ENCODE peak calls at places on chromosomes 7 and 10, in six cellular contexts. B is vagina, P is GM23248, Q is GM12864, C is brain microvascular endothelial cell, E is right lobe of liver. I is an unnamed sample.

GRCh38 chr10:16470747-16471146 is 33.9 kb downstream of the PTER start:
- DNase-seq in E (no peak), P (no peak), Q (no peak), B (no peak), C (no peak), I (no peak)

GRCh38 chr10:9766762-9767161 is 1250.9 kb upstream of the CELF2 start:
- DNase-seq in B (no peak), Q (no peak), E (no peak), C (no peak), P (no peak), I (no peak)

GRCh38 chr7:43141091-43141490 is 28.6 kb downstream of the HECW1 start:
- DNase-seq in B (no peak), C (no peak), E (no peak), P (no peak), Q (no peak), I (no peak)

GRCh38 chr7:142557971-142558582 is 191.2 kb upstream of the PRSS1 start:
- DNase-seq in E (no peak), C (peak), Q (no peak), B (no peak), P (peak), I (peak)

GRCh38 chr10:89649051-89649450 is 4.0 kb upstream of the PANK1 start:
- DNase-seq in P (no peak), Q (no peak), C (no peak), E (no peak), B (no peak), I (no peak)

GRCh38 chr10:105691811-105692210 is 1050.7 kb downstream of the SORCS3 start:
- DNase-seq in B (no peak), C (no peak), E (no peak), Q (no peak), P (no peak), I (no peak)

GRCh38 chr7:24510781-24511180 is 62.5 kb upstream of the PALS2 start:
- DNase-seq in Q (no peak), C (no peak), P (no peak), E (no peak), B (no peak), I (no peak)

GRCh38 chr7:49773082-49773938 is at the start of gene VWC2:
- DNase-seq in P (peak), B (no peak), E (no peak), Q (no peak), C (no peak), I (no peak)

GRCh38 chr10:3126249-3126648 is 46.3 kb downstream of the PITRM1 start:
- DNase-seq in Q (no peak), B (no peak), E (no peak), P (no peak), C (no peak), I (no peak)

GRCh38 chr10:31554556-31554955 is 235.5 kb downstream of the ZEB1 start:
- DNase-seq in P (peak), B (no peak), E (no peak), Q (no peak), C (peak), I (peak)

GRCh38 chr7:66523409-66523808 is 105.3 kb upstream of the KCTD7 start:
- DNase-seq in E (no peak), B (no peak), C (no peak), P (no peak), Q (no peak), I (no peak)

GRCh38 chr10:70296406-70296899 is 12.6 kb upstream of the NPFFR1 start:
- DNase-seq in P (peak), Q (no peak), B (peak), C (peak), E (peak), I (peak)

GRCh38 chr10:1054684-1055083 is 1.5 kb upstream of the WDR37 start:
- DNase-seq in C (no peak), Q (no peak), B (no peak), E (no peak), P (peak), I (no peak)
- H3K4me3 ChIP-seq in C (peak), Q (peak), B (peak), E (no peak), P (peak), I (peak)

DNA sequence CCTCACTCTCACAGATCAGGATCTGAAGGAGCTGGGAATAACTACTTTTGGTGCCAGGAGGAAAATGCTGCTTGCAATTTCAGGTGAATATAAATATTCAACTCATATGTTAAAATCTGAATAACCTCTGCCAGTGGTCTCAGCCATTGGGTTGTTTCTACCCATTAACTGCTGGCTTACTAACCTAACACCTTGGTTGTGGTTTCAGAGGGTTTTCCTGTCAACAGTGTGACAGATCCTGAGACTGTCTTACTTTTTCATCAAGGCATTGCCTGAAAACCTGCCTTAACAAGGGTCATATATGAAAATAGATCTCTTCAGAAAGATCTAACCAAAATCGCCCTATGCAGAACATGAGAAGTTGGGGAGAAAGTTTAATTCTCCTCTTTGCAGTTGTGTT is 307.7 kb downstream of the BICC1 start:
- DNase-seq in E (no peak), C (no peak), B (no peak), P (no peak), Q (no peak), I (no peak)
- H3K4me3 ChIP-seq in E (no peak), C (no peak), B (no peak), P (no peak), Q (no peak), I (no peak)

GRCh38 chr7:5692845-5693278 is 88.6 kb downstream of the RNF216 start:
- DNase-seq in E (no peak), C (peak), P (peak), Q (no peak), B (no peak), I (peak)
- H3K4me3 ChIP-seq in E (no peak), C (peak), P (peak), Q (peak), B (peak), I (peak)

GRCh38 chr10:55820071-55820470 is 541.0 kb downstream of the ZWINT start:
- DNase-seq in B (no peak), C (no peak), E (no peak), Q (no peak), P (no peak), I (no peak)

GRCh38 chr10:55820478-55820877 is 540.6 kb downstream of the ZWINT start:
- DNase-seq in Q (no peak), P (no peak), E (no peak), C (no peak), B (no peak), I (no peak)

GRCh38 chr10:55822096-55822495 is 539.0 kb downstream of the ZWINT start:
- DNase-seq in C (no peak), B (no peak), E (no peak), Q (no peak), P (no peak), I (no peak)
- H3K4me3 ChIP-seq in C (no peak), B (no peak), E (no peak), Q (no peak), P (no peak), I (no peak)

GRCh38 chr10:133160813-133161471 is 923 bp downstream of the KNDC1 start:
- DNase-seq in Q (no peak), B (no peak), E (peak), P (no peak), C (no peak), I (no peak)

GRCh38 chr10:133158756-133159610 is 1.0 kb upstream of the KNDC1 start:
- DNase-seq in P (peak), C (no peak), Q (no peak), E (peak), B (no peak), I (no peak)

GRCh38 chr10:133161486-133162051 is 1.6 kb downstream of the KNDC1 start:
- DNase-seq in E (peak), B (no peak), Q (no peak), P (no peak), C (no peak), I (no peak)

GRCh38 chr10:133159611-133159949 is 439 bp upstream of the KNDC1 start:
- DNase-seq in P (no peak), E (peak), Q (no peak), C (no peak), B (no peak), I (no peak)

GRCh38 chr10:133159950-133160812 is at the start of gene KNDC1:
- DNase-seq in P (peak), B (no peak), Q (no peak), E (peak), C (no peak), I (peak)
- H3K4me3 ChIP-seq in P (peak), B (peak), Q (peak), E (peak), C (peak), I (peak)

GRCh38 chr10:28971255-28971654 is 293.9 kb downstream of the BAMBI start:
- DNase-seq in Q (no peak), C (no peak), B (no peak), E (no peak), P (no peak), I (no peak)

GRCh38 chr10:28970231-28970630 is 292.9 kb downstream of the BAMBI start:
- DNase-seq in C (peak), Q (no peak), E (no peak), B (no peak), P (no peak), I (no peak)

GRCh38 chr10:28965937-28966336 is 288.6 kb downstream of the BAMBI start:
- DNase-seq in Q (no peak), C (no peak), P (no peak), B (no peak), E (no peak), I (no peak)

GRCh38 chr10:28973309-28973972 is 296.1 kb downstream of the BAMBI start:
- DNase-seq in Q (no peak), P (no peak), E (no peak), C (no peak), B (no peak), I (no peak)

GRCh38 chr10:28969413-28969812 is 292.1 kb downstream of the BAMBI start:
- DNase-seq in P (no peak), E (no peak), B (no peak), Q (no peak), C (no peak), I (no peak)
- H3K4me3 ChIP-seq in P (no peak), E (no peak), B (no peak), Q (no peak), C (no peak), I (no peak)

GRCh38 chr10:132178046-132178445 is 8.7 kb upstream of the DPYSL4 start:
- DNase-seq in Q (no peak), B (no peak), C (no peak), E (no peak), P (no peak), I (no peak)

GRCh38 chr10:132175401-132175800 is 11.3 kb upstream of the DPYSL4 start:
- DNase-seq in P (no peak), E (no peak), Q (no peak), C (no peak), B (no peak), I (no peak)

GRCh38 chr10:132174237-132174636 is 12.5 kb upstream of the DPYSL4 start:
- DNase-seq in E (no peak), P (no peak), C (no peak), Q (no peak), B (no peak), I (no peak)

GRCh38 chr10:132176647-132177046 is 10.1 kb upstream of the DPYSL4 start:
- DNase-seq in E (no peak), P (no peak), Q (no peak), C (no peak), B (no peak), I (no peak)

GRCh38 chr10:132175907-132176581 is 10.7 kb upstream of the DPYSL4 start:
- DNase-seq in E (no peak), B (no peak), Q (no peak), P (no peak), C (no peak), I (no peak)
- H3K4me3 ChIP-seq in E (no peak), B (no peak), Q (no peak), P (no peak), C (no peak), I (no peak)

DNA sequence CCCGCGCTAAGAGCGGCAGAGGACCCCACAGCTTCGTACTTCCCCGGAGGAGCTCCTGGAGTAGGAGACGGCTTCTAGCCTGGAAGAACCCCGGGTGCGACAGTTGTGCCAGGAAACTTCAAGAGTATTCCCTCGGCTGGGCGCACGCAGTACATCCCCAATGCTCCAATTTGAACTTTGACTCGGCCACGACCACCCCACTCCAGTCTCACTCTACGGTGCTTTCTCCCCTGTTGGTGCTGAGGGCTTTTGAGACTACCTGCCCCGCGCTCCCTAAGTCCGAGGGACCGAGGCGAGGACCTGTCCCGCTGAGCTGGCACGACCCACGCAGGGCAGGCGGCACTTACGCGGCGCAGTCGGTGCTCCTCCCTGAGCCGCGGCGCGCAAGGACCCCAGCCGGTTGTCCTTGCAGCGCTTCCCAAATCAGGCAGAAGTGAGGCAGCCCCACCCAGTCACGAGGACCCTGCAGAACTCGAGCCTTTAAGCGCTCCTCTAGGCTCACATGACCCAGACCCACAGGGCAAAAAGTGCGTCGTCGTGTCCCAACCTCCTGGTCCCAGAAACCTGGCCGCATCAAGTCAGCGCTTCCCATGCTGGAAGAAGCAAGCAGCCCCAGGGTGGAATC is at the start of gene CPVL:
- DNase-seq in P (peak), E (peak), B (no peak), Q (no peak), C (no peak), I (no peak)
- H3K4me3 ChIP-seq in P (peak), E (peak), B (peak), Q (no peak), C (peak), I (no peak)